ENCODE peak calls at places on chromosomes 13 and 19, in six cellular contexts. One of them, this sample, is unnamed.

GRCh38 chr19:8618751-8619150 is 8.2 kb upstream of the ADAMTS10 start:
- DNase-seq in adrenal gland: no peak
- DNase-seq in mucosa of descending colon: no peak
- DNase-seq in IMR-90: no peak
- DNase-seq in K562: no peak
- DNase-seq in esophagus squamous epithelium: no peak
- DNase-seq in this sample: no peak

GRCh38 chr19:18531485-18531884 is 9.6 kb upstream of the ELL start:
- DNase-seq in adrenal gland: no peak
- DNase-seq in mucosa of descending colon: no peak
- DNase-seq in IMR-90: no peak
- DNase-seq in K562: no peak
- DNase-seq in esophagus squamous epithelium: no peak
- DNase-seq in this sample: no peak

GRCh38 chr19:6773323-6773931 is 919 bp downstream of the VAV1 start:
- DNase-seq in adrenal gland: peak; percentile 25
- DNase-seq in mucosa of descending colon: peak; percentile 40
- DNase-seq in IMR-90: no peak
- DNase-seq in K562: no peak
- DNase-seq in esophagus squamous epithelium: no peak
- DNase-seq in this sample: no peak

GRCh38 chr13:44768233-44768632 is 192.1 kb upstream of the TSC22D1 start:
- DNase-seq in adrenal gland: no peak
- DNase-seq in mucosa of descending colon: no peak
- DNase-seq in IMR-90: no peak
- DNase-seq in K562: no peak
- DNase-seq in esophagus squamous epithelium: no peak
- DNase-seq in this sample: no peak

GRCh38 chr19:51372649-51373504 is at the start of gene NKG7:
- DNase-seq in adrenal gland: no peak
- DNase-seq in mucosa of descending colon: peak; percentile 41
- DNase-seq in IMR-90: no peak
- DNase-seq in K562: peak; percentile 34
- DNase-seq in esophagus squamous epithelium: no peak
- DNase-seq in this sample: no peak

GRCh38 chr19:7460562-7460966 is 28.3 kb downstream of the PEX11G start:
- DNase-seq in adrenal gland: no peak
- DNase-seq in mucosa of descending colon: no peak
- DNase-seq in IMR-90: peak; percentile 44
- DNase-seq in K562: no peak
- DNase-seq in esophagus squamous epithelium: no peak
- DNase-seq in this sample: no peak

GRCh38 chr13:74118328-74118727 is 15.9 kb downstream of the KLF12 start:
- DNase-seq in adrenal gland: no peak
- DNase-seq in mucosa of descending colon: no peak
- DNase-seq in IMR-90: no peak
- DNase-seq in K562: no peak
- DNase-seq in esophagus squamous epithelium: no peak
- DNase-seq in this sample: no peak

GRCh38 chr19:1117654-1118053 is 13.9 kb downstream of the GPX4 start:
- DNase-seq in adrenal gland: no peak
- DNase-seq in mucosa of descending colon: no peak
- DNase-seq in IMR-90: no peak
- DNase-seq in K562: no peak
- DNase-seq in esophagus squamous epithelium: no peak
- DNase-seq in this sample: no peak

GRCh38 chr19:17620696-17621095 is 65.2 kb downstream of the COLGALT1 start:
- DNase-seq in adrenal gland: no peak
- DNase-seq in mucosa of descending colon: no peak
- DNase-seq in IMR-90: no peak
- DNase-seq in K562: no peak
- DNase-seq in esophagus squamous epithelium: no peak
- DNase-seq in this sample: no peak

GRCh38 chr13:74866151-74866550 is 615.8 kb downstream of the TBC1D4 start:
- DNase-seq in adrenal gland: no peak
- DNase-seq in mucosa of descending colon: no peak
- DNase-seq in IMR-90: no peak
- DNase-seq in K562: no peak
- DNase-seq in esophagus squamous epithelium: no peak
- DNase-seq in this sample: no peak

GRCh38 chr19:20235156-20235555 is 68.1 kb downstream of the ZNF486 start:
- DNase-seq in adrenal gland: no peak
- DNase-seq in mucosa of descending colon: no peak
- DNase-seq in IMR-90: no peak
- DNase-seq in K562: no peak
- DNase-seq in esophagus squamous epithelium: no peak
- DNase-seq in this sample: no peak

GRCh38 chr13:98746968-98747367 is 5.5 kb downstream of the SLC15A1 start:
- DNase-seq in adrenal gland: no peak
- DNase-seq in mucosa of descending colon: no peak
- DNase-seq in IMR-90: no peak
- DNase-seq in K562: no peak
- DNase-seq in esophagus squamous epithelium: no peak
- DNase-seq in this sample: no peak

GRCh38 chr13:90272356-90272755 is 1075.1 kb upstream of the MIR17HG start:
- DNase-seq in adrenal gland: no peak
- DNase-seq in mucosa of descending colon: no peak
- DNase-seq in IMR-90: no peak
- DNase-seq in K562: no peak
- DNase-seq in esophagus squamous epithelium: no peak
- DNase-seq in this sample: no peak

GRCh38 chr19:46727036-46727501 is 10.2 kb upstream of the PRKD2 start:
- DNase-seq in adrenal gland: no peak
- DNase-seq in mucosa of descending colon: no peak
- DNase-seq in IMR-90: no peak
- DNase-seq in K562: no peak
- DNase-seq in esophagus squamous epithelium: no peak
- DNase-seq in this sample: no peak

GRCh38 chr19:7636317-7636690 is 606 bp upstream of the STXBP2 start:
- DNase-seq in adrenal gland: no peak
- DNase-seq in mucosa of descending colon: no peak
- DNase-seq in IMR-90: no peak
- DNase-seq in K562: no peak
- DNase-seq in esophagus squamous epithelium: no peak
- DNase-seq in this sample: no peak

GRCh38 chr13:29924482-29924884 is 74.1 kb upstream of the UBL3 start:
- DNase-seq in adrenal gland: no peak
- DNase-seq in mucosa of descending colon: no peak
- DNase-seq in IMR-90: peak; percentile 86
- DNase-seq in K562: no peak
- DNase-seq in esophagus squamous epithelium: no peak
- DNase-seq in this sample: no peak

GRCh38 chr19:29547361-29547960 is 21.7 kb downstream of the VSTM2B start:
- DNase-seq in adrenal gland: no peak
- DNase-seq in mucosa of descending colon: no peak
- DNase-seq in IMR-90: no peak
- DNase-seq in K562: no peak
- DNase-seq in esophagus squamous epithelium: no peak
- DNase-seq in this sample: no peak

GRCh38 chr19:40800339-40800996 is 1.5 kb downstream of the EGLN2 start:
- DNase-seq in adrenal gland: no peak
- DNase-seq in mucosa of descending colon: no peak
- DNase-seq in IMR-90: no peak
- DNase-seq in K562: no peak
- DNase-seq in esophagus squamous epithelium: no peak
- DNase-seq in this sample: no peak

GRCh38 chr13:94712812-94713555 is 639 bp upstream of the SOX21 start:
- DNase-seq in adrenal gland: peak; percentile 12
- DNase-seq in mucosa of descending colon: peak; percentile 8
- DNase-seq in IMR-90: peak; percentile 46
- DNase-seq in K562: no peak
- DNase-seq in esophagus squamous epithelium: no peak
- DNase-seq in this sample: no peak

GRCh38 chr19:27997069-27997468 is 1215.9 kb downstream of the UQCRFS1 start:
- DNase-seq in adrenal gland: no peak
- DNase-seq in mucosa of descending colon: no peak
- DNase-seq in IMR-90: no peak
- DNase-seq in K562: no peak
- DNase-seq in esophagus squamous epithelium: no peak
- DNase-seq in this sample: no peak

GRCh38 chr19:53813996-53814395 is 10.1 kb downstream of the NLRP12 start:
- DNase-seq in adrenal gland: no peak
- DNase-seq in mucosa of descending colon: no peak
- DNase-seq in IMR-90: peak; percentile 42
- DNase-seq in K562: no peak
- DNase-seq in esophagus squamous epithelium: no peak
- DNase-seq in this sample: no peak

GRCh38 chr19:11209892-11210655 is 12.7 kb upstream of the KANK2 start:
- DNase-seq in adrenal gland: no peak
- DNase-seq in mucosa of descending colon: no peak
- DNase-seq in IMR-90: no peak
- DNase-seq in K562: no peak
- DNase-seq in esophagus squamous epithelium: no peak
- DNase-seq in this sample: no peak

GRCh38 chr13:103788061-103788652 is 721.9 kb upstream of the SLC10A2 start:
- DNase-seq in adrenal gland: peak; percentile 21
- DNase-seq in mucosa of descending colon: peak; percentile 3
- DNase-seq in IMR-90: no peak
- DNase-seq in K562: no peak
- DNase-seq in esophagus squamous epithelium: no peak
- DNase-seq in this sample: no peak

GRCh38 chr19:1270854-1271527 is 1.9 kb downstream of the CIRBP start:
- DNase-seq in adrenal gland: no peak
- DNase-seq in mucosa of descending colon: no peak
- DNase-seq in IMR-90: no peak
- DNase-seq in K562: no peak
- DNase-seq in esophagus squamous epithelium: no peak
- DNase-seq in this sample: peak; percentile 43

GRCh38 chr13:95564948-95565347 is 12.4 kb downstream of the CLDN10 start:
- DNase-seq in adrenal gland: no peak
- DNase-seq in mucosa of descending colon: no peak
- DNase-seq in IMR-90: peak; percentile 34
- DNase-seq in K562: no peak
- DNase-seq in esophagus squamous epithelium: no peak
- DNase-seq in this sample: no peak

GRCh38 chr19:57566396-57567256 is 7.0 kb upstream of the ZNF550 start:
- DNase-seq in adrenal gland: no peak
- DNase-seq in mucosa of descending colon: no peak
- DNase-seq in IMR-90: peak; percentile 38
- DNase-seq in K562: no peak
- DNase-seq in esophagus squamous epithelium: no peak
- DNase-seq in this sample: no peak

GRCh38 chr19:57570707-57571106 is 8.0 kb downstream of the ZNF416 start:
- DNase-seq in adrenal gland: no peak
- DNase-seq in mucosa of descending colon: no peak
- DNase-seq in IMR-90: no peak
- DNase-seq in K562: no peak
- DNase-seq in esophagus squamous epithelium: no peak
- DNase-seq in this sample: no peak

GRCh38 chr19:57576661-57577060 is 2.0 kb downstream of the ZNF416 start:
- DNase-seq in adrenal gland: no peak
- DNase-seq in mucosa of descending colon: no peak
- DNase-seq in IMR-90: no peak
- DNase-seq in K562: no peak
- DNase-seq in esophagus squamous epithelium: no peak
- DNase-seq in this sample: no peak

GRCh38 chr19:57572415-57572947 is 6.2 kb downstream of the ZNF416 start:
- DNase-seq in adrenal gland: no peak
- DNase-seq in mucosa of descending colon: no peak
- DNase-seq in IMR-90: no peak
- DNase-seq in K562: no peak
- DNase-seq in esophagus squamous epithelium: no peak
- DNase-seq in this sample: no peak
- H3K9me3 ChIP-seq in adrenal gland: no peaks in the 10 kb centered on the region
- H3K9me3 ChIP-seq in mucosa of descending colon: peaks cover 98% of the 10 kb centered on the region
- H3K9me3 ChIP-seq in IMR-90: peaks cover 92% of the 10 kb centered on the region
- H3K9me3 ChIP-seq in K562: peaks cover 13% of the 10 kb centered on the region
- H3K9me3 ChIP-seq in esophagus squamous epithelium: peaks cover 4% of the 10 kb centered on the region
- H3K9me3 ChIP-seq in this sample: peaks cover 28% of the 10 kb centered on the region

DNA sequence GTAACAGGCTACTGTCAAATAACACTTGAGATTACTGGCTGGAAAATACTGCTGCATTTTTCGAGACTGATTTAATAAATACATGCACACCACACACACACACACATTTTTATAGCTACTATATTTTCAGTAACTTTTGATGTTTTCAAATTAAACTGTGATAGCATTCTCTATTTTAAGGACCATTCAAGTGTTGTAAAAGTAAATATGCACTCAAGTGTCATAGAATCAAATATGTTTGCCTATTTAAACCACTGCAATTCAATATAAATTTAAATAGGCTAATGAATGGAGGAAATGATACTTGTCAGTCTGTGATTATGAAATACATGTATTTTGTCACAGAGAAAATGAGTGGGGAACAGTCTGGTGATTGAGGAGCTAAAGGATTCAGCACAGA is 86.7 kb upstream of the TUBA3C start:
- DNase-seq in adrenal gland: no peak
- DNase-seq in mucosa of descending colon: no peak
- DNase-seq in IMR-90: no peak
- DNase-seq in K562: no peak
- DNase-seq in esophagus squamous epithelium: no peak
- DNase-seq in this sample: no peak
- H3K9me3 ChIP-seq in adrenal gland: no peaks in the 10 kb centered on the region
- H3K9me3 ChIP-seq in mucosa of descending colon: peaks cover 36% of the 10 kb centered on the region
- H3K9me3 ChIP-seq in IMR-90: peaks cover 10% of the 10 kb centered on the region
- H3K9me3 ChIP-seq in K562: no peaks in the 10 kb centered on the region
- H3K9me3 ChIP-seq in esophagus squamous epithelium: no peaks in the 10 kb centered on the region
- H3K9me3 ChIP-seq in this sample: no peaks in the 10 kb centered on the region

GRCh38 chr19:37227996-37228395 is 10.0 kb downstream of the ZNF383 start:
- DNase-seq in adrenal gland: peak; percentile 30
- DNase-seq in mucosa of descending colon: no peak
- DNase-seq in IMR-90: no peak
- DNase-seq in K562: no peak
- DNase-seq in esophagus squamous epithelium: no peak
- DNase-seq in this sample: no peak

GRCh38 chr19:37220383-37220782 is 2.4 kb downstream of the ZNF383 start:
- DNase-seq in adrenal gland: no peak
- DNase-seq in mucosa of descending colon: no peak
- DNase-seq in IMR-90: no peak
- DNase-seq in K562: no peak
- DNase-seq in esophagus squamous epithelium: no peak
- DNase-seq in this sample: no peak

GRCh38 chr19:37221136-37221535 is 3.1 kb downstream of the ZNF383 start:
- DNase-seq in adrenal gland: no peak
- DNase-seq in mucosa of descending colon: no peak
- DNase-seq in IMR-90: no peak
- DNase-seq in K562: no peak
- DNase-seq in esophagus squamous epithelium: no peak
- DNase-seq in this sample: no peak

DNA sequence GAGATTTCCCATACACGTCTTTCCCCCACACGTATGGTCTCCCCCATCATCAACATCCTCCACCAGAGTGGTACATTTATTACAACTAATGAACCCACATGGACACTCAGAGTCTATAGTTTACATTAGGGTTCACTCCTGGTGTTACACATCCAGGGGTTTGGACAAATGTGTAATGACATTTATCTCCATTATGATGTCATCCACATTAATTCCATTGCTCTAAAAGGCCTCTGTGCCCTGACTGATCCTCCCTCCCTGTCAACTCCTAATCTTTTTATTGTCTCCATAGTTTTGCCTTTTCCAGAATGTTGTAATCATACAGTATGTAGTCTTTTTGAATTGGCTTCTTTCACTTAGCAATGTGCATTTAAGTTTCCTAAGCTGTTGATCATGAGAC is 8.2 kb downstream of the ZNF383 start:
- DNase-seq in adrenal gland: no peak
- DNase-seq in mucosa of descending colon: no peak
- DNase-seq in IMR-90: no peak
- DNase-seq in K562: no peak
- DNase-seq in esophagus squamous epithelium: no peak
- DNase-seq in this sample: no peak
- H3K9me3 ChIP-seq in adrenal gland: no peaks in the 10 kb centered on the region
- H3K9me3 ChIP-seq in mucosa of descending colon: peaks cover 90% of the 10 kb centered on the region
- H3K9me3 ChIP-seq in IMR-90: peaks cover 20% of the 10 kb centered on the region
- H3K9me3 ChIP-seq in K562: peaks cover 4% of the 10 kb centered on the region
- H3K9me3 ChIP-seq in esophagus squamous epithelium: no peaks in the 10 kb centered on the region
- H3K9me3 ChIP-seq in this sample: peaks cover 20% of the 10 kb centered on the region

GRCh38 chr19:37635076-37636056 is 19.9 kb downstream of the ZFP30 start:
- DNase-seq in adrenal gland: no peak
- DNase-seq in mucosa of descending colon: no peak
- DNase-seq in IMR-90: no peak
- DNase-seq in K562: no peak
- DNase-seq in esophagus squamous epithelium: no peak
- DNase-seq in this sample: no peak
- H3K9me3 ChIP-seq in adrenal gland: peaks cover 49% of the 10 kb centered on the region
- H3K9me3 ChIP-seq in mucosa of descending colon: peaks cover 97% of the 10 kb centered on the region
- H3K9me3 ChIP-seq in IMR-90: peaks cover 51% of the 10 kb centered on the region
- H3K9me3 ChIP-seq in K562: peaks cover 8% of the 10 kb centered on the region
- H3K9me3 ChIP-seq in esophagus squamous epithelium: peaks cover 6% of the 10 kb centered on the region
- H3K9me3 ChIP-seq in this sample: peaks cover 12% of the 10 kb centered on the region